ENCODE peak calls at places on chromosomes 4 and X, in nine cellular contexts. L, O, W, K, S, X, E, F and V are unnamed samples. For H3K9me3, the result is how much of the 10 kb centered on the place peaks cover.

GRCh38 chrX:39627257-39627656 is 470.5 kb downstream of the BCOR start:
- DNase-seq in E (peak), W (no peak), X (no peak), L (no peak), S (no peak), F (no peak), K (no peak), O (no peak), V (no peak)

GRCh38 chrX:129523076-129524055 is at the start of gene SMARCA1:
- DNase-seq in X (peak), O (peak), L (peak), K (no peak), F (peak), W (peak), E (peak), S (peak), V (peak)

GRCh38 chr4:42152507-42153504 is at the start of gene BEND4:
- DNase-seq in F (peak), E (no peak), K (peak), S (no peak), L (no peak), O (no peak), W (no peak), X (peak), V (no peak)

GRCh38 chrX:19670854-19671620 is 155.7 kb upstream of the MAP3K15 start:
- DNase-seq in K (no peak), E (no peak), O (peak), S (no peak), X (peak), F (no peak), W (peak), L (peak), V (no peak)

GRCh38 chr4:7816771-7817170 is 122.9 kb downstream of the AFAP1 start:
- DNase-seq in W (no peak), L (no peak), F (no peak), E (no peak), O (no peak), S (peak), X (no peak), K (no peak), V (no peak)

GRCh38 chr4:118683513-118683912 is 1.7 kb upstream of the METTL14 start:
- DNase-seq in W (no peak), F (no peak), S (no peak), K (peak), X (peak), L (no peak), O (no peak), E (no peak), V (no peak)

GRCh38 chr4:180057891-180058643 is 2185.1 kb upstream of the TENM3 start:
- DNase-seq in S (peak), W (no peak), K (no peak), F (peak), L (no peak), E (peak), O (peak), X (peak), V (peak)

GRCh38 chrX:40037367-40037766 is 60.4 kb downstream of the BCOR start:
- DNase-seq in O (no peak), F (no peak), E (no peak), W (no peak), X (no peak), S (no peak), L (no peak), K (no peak), V (no peak)

GRCh38 chr4:139050436-139050835 is 34.9 kb downstream of the NOCT start:
- DNase-seq in E (no peak), X (no peak), W (no peak), K (no peak), L (peak), S (no peak), O (no peak), F (no peak), V (no peak)

GRCh38 chr4:101774807-101775206 is 15.7 kb upstream of the BANK1 start:
- DNase-seq in O (no peak), S (no peak), L (peak), K (no peak), E (no peak), F (no peak), X (no peak), W (no peak), V (no peak)

GRCh38 chr4:14143892-14144291 is 516.4 kb upstream of the BOD1L1 start:
- DNase-seq in E (no peak), X (no peak), W (no peak), O (no peak), S (no peak), L (peak), K (peak), F (no peak), V (no peak)

GRCh38 chr4:113943863-113944262 is 35.6 kb downstream of the ARSJ start:
- DNase-seq in L (peak), S (no peak), E (no peak), W (no peak), O (no peak), K (no peak), X (no peak), F (no peak), V (no peak)

GRCh38 chrX:94576367-94577004 is 902.5 kb downstream of the FAM133A start:
- DNase-seq in F (no peak), O (no peak), E (no peak), W (no peak), L (no peak), S (no peak), K (no peak), X (no peak), V (no peak)

GRCh38 chr4:105140684-105141490 is 5.8 kb upstream of the TET2 start:
- DNase-seq in L (no peak), F (no peak), W (no peak), S (no peak), O (no peak), E (no peak), K (peak), X (no peak), V (no peak)

GRCh38 chrX:144681501-144681900 is 565.8 kb upstream of the SPANXN1 start:
- DNase-seq in X (no peak), O (no peak), S (no peak), E (no peak), L (no peak), F (no peak), K (no peak), W (no peak), V (no peak)
- H3K9me3 ChIP-seq in X (under half), O (under half), S (under half), E (under half), L (under half), F (under half), K (under half), W (under half), V (under half)

GRCh38 chrX:152824841-152825374 is 5.6 kb downstream of the CETN2 start:
- DNase-seq in S (no peak), O (no peak), L (peak), X (no peak), K (no peak), W (no peak), F (no peak), E (no peak), V (no peak)
- H3K9me3 ChIP-seq in S (under half), O (under half), L (under half), X (half or more), K (under half), W (under half), F (under half), E (under half), V (under half)

DNA sequence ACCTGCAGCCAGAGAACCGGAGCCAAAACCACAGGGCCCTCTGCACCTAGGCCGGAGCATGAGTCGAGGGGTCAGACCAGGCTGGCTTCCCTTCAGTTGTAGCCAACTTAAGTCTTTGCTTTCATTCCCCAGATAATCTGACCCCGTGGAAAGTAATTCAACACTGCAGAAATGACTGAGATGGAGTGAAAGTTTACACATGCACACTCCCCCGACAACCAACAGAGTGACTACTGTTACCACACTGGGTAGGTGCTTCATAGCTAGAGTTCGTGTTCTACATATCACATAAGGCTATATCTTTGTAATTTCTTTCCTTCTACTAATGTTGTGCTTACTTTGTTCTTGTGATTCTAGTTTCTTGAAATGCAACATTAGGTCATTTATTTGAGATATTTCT is 7.1 kb upstream of the CTAG2 start:
- DNase-seq in O (no peak), S (no peak), L (no peak), E (no peak), F (no peak), W (no peak), K (no peak), X (no peak), V (no peak)
- H3K9me3 ChIP-seq in O (under half), S (under half), L (under half), E (under half), F (under half), W (under half), K (under half), X (half or more), V (under half)

DNA sequence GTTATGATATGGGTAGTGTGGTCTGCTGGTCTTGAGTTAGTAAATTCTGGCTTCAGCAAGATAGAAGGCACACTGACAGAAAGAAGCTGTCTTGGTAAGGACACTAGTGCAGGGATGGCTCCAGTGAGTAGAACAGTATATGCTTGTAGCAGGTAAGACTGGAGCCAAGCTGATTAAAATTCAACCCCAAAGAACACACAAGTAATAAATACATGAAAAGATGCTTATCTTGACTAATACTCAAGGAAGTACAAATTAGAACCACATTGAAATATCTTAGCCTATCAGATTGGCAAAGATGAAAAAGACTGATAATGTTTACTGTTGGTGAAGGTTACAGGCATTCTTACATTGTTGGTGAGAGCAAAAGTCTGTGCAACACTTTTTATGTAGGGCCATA is 2.0 kb upstream of the IL9R start:
- DNase-seq in L (no peak), X (no peak), E (no peak), F (no peak), K (no peak), O (no peak), W (no peak), S (no peak), V (no peak)
- H3K9me3 ChIP-seq in L (under half), X (under half), E (under half), F (under half), K (under half), O (under half), W (under half), S (under half), V (under half)

GRCh38 chr4:77347341-77347740 is 190.3 kb downstream of the CCNG2 start:
- DNase-seq in E (no peak), X (no peak), S (no peak), L (no peak), W (no peak), O (peak), F (no peak), K (no peak), V (no peak)

GRCh38 chr4:77349361-77349760 is 192.4 kb downstream of the CCNG2 start:
- DNase-seq in S (no peak), O (no peak), L (no peak), X (no peak), K (no peak), W (no peak), E (no peak), F (no peak), V (no peak)

GRCh38 chr4:77348815-77349214 is 191.8 kb downstream of the CCNG2 start:
- DNase-seq in K (no peak), F (no peak), O (no peak), S (no peak), E (no peak), X (no peak), W (no peak), L (no peak), V (no peak)

GRCh38 chr4:77352192-77352591 is 195.2 kb downstream of the CCNG2 start:
- DNase-seq in K (no peak), E (no peak), L (no peak), F (no peak), O (no peak), X (no peak), S (no peak), W (no peak), V (no peak)

GRCh38 chr4:77349796-77350195 is 192.8 kb downstream of the CCNG2 start:
- DNase-seq in K (no peak), W (no peak), S (no peak), O (no peak), X (no peak), F (no peak), L (no peak), E (no peak), V (no peak)
- H3K9me3 ChIP-seq in K (under half), W (under half), S (under half), O (under half), X (under half), F (under half), L (under half), E (under half), V (under half)

GRCh38 chrX:149987613-149988012 is 49.3 kb upstream of the EOLA2 start:
- DNase-seq in L (no peak), K (no peak), E (no peak), S (no peak), F (no peak), O (no peak), W (no peak), X (no peak), V (no peak)
- H3K9me3 ChIP-seq in L (under half), K (under half), E (under half), S (under half), F (under half), O (under half), W (under half), X (under half), V (under half)

DNA sequence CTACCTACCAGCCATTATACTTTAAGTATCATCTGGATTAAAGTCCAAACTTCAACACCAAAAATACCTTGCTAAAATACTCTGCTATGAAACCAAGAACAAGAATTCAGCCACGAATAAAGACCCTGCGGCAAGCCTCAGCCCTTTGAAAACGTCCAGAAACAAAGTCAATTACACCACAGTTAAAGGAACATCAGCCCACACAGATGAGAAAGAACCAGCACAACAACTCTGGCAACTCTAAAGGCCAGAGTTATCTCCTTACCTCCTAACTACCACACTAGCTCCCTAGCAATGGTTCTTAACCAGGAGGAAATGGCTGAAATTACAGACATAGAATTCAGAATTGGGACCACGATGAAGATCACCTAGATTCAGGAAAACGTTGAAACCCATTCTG is 23.4 kb downstream of the ABCB7 start:
- DNase-seq in X (no peak), K (no peak), O (no peak), L (no peak), W (no peak), E (no peak), F (no peak), S (no peak), V (no peak)
- H3K9me3 ChIP-seq in X (under half), K (under half), O (under half), L (under half), W (under half), E (under half), F (under half), S (under half), V (under half)